ENCODE peak calls at places on chromosomes 13 and 19, in nine cellular contexts. W, M, K, D, X, S, T, Y and A are unnamed samples.

GRCh38 chr13:40187324-40187795 is 479.1 kb downstream of the FOXO1 start:
- DNase-seq in W (no peak), M (no peak), K (no peak), D (no peak), X (no peak), S (no peak), T (peak), Y (no peak), A (no peak)

GRCh38 chr19:46786236-46787039 is 2.0 kb downstream of the SLC1A5 start:
- DNase-seq in W (peak), M (peak), K (peak), D (peak), X (peak), S (peak), T (peak), Y (peak), A (peak)

GRCh38 chr13:33123066-33123940 is 107.1 kb downstream of the KL start:
- DNase-seq in W (no peak), M (peak), K (peak), D (no peak), X (peak), S (peak), T (no peak), Y (peak), A (no peak)

GRCh38 chr13:47299316-47299715 is 402.5 kb upstream of the HTR2A start:
- DNase-seq in W (peak), M (no peak), K (peak), D (no peak), X (no peak), S (no peak), T (no peak), Y (no peak), A (no peak)

GRCh38 chr13:74966814-74967213 is 515.2 kb downstream of the TBC1D4 start:
- DNase-seq in W (peak), M (no peak), K (peak), D (no peak), X (no peak), S (no peak), T (no peak), Y (peak), A (peak)

GRCh38 chr13:27354379-27354778 is 70.0 kb upstream of the GTF3A start:
- DNase-seq in W (peak), M (no peak), K (peak), D (no peak), X (no peak), S (no peak), T (no peak), Y (no peak), A (peak)

GRCh38 chr13:101289764-101290163 is 126.5 kb downstream of the NALCN start:
- DNase-seq in W (peak), M (no peak), K (peak), D (no peak), X (no peak), S (peak), T (no peak), Y (peak), A (no peak)

GRCh38 chr19:1410136-1410786 is 2.9 kb downstream of the DAZAP1 start:
- DNase-seq in W (peak), M (no peak), K (peak), D (no peak), X (no peak), S (no peak), T (no peak), Y (peak), A (no peak)

GRCh38 chr13:23380534-23380933 is 53.0 kb downstream of the SACS start:
- DNase-seq in W (peak), M (no peak), K (peak), D (no peak), X (no peak), S (no peak), T (no peak), Y (no peak), A (no peak)

GRCh38 chr13:94641432-94641941 is 39.8 kb downstream of the GPR180 start:
- DNase-seq in W (peak), M (no peak), K (peak), D (no peak), X (peak), S (peak), T (no peak), Y (peak), A (peak)

GRCh38 chr13:48235100-48235813 is 2.3 kb downstream of the ITM2B start:
- DNase-seq in W (no peak), M (no peak), K (no peak), D (no peak), X (no peak), S (peak), T (peak), Y (peak), A (no peak)

GRCh38 chr19:55472463-55472862 is 4.0 kb upstream of the ZNF628 start:
- DNase-seq in W (peak), M (no peak), K (peak), D (no peak), X (no peak), S (peak), T (no peak), Y (no peak), A (no peak)

GRCh38 chr19:719636-720377 is 11.1 kb downstream of the PALM start:
- DNase-seq in W (no peak), M (no peak), K (no peak), D (no peak), X (no peak), S (no peak), T (no peak), Y (no peak), A (no peak)

GRCh38 chr19:47107953-47108746 is 5.4 kb downstream of the ZC3H4 start:
- DNase-seq in W (peak), M (no peak), K (peak), D (no peak), X (no peak), S (peak), T (no peak), Y (peak), A (no peak)

GRCh38 chr19:31316201-31316951 is 32.9 kb downstream of the TSHZ3 start:
- DNase-seq in W (peak), M (no peak), K (peak), D (no peak), X (no peak), S (peak), T (no peak), Y (no peak), A (no peak)

GRCh38 chr13:66723606-66724005 is 506.5 kb downstream of the PCDH9 start:
- DNase-seq in W (no peak), M (no peak), K (no peak), D (no peak), X (no peak), S (no peak), T (no peak), Y (no peak), A (no peak)

GRCh38 chr13:27355894-27356293 is 68.5 kb upstream of the GTF3A start:
- DNase-seq in W (no peak), M (no peak), K (no peak), D (no peak), X (no peak), S (no peak), T (no peak), Y (no peak), A (no peak)

GRCh38 chr13:25528266-25528665 is 156.5 kb downstream of the ATP8A2 start:
- DNase-seq in W (no peak), M (no peak), K (no peak), D (no peak), X (no peak), S (no peak), T (no peak), Y (no peak), A (no peak)

GRCh38 chr19:19997656-19998268 is 41.5 kb downstream of the ZNF682 start:
- DNase-seq in W (peak), M (no peak), K (no peak), D (no peak), X (no peak), S (no peak), T (peak), Y (peak), A (no peak)

GRCh38 chr19:14516048-14516534 is 2.1 kb downstream of the DNAJB1 start:
- DNase-seq in W (no peak), M (no peak), K (no peak), D (peak), X (no peak), S (no peak), T (no peak), Y (no peak), A (no peak)